ENCODE peak calls at places on chromosomes 6 and 20, in eight cellular contexts. K is mesenchymal stem cell; D is activated naive CD4-positive, alpha-beta T cell treated with anti-CD3 and anti-CD28 coated beads, Interleukin-2, amount 50 U/mL, for 16 hours; R is GDM1; C is activated CD8-positive, alpha-beta memory T cell treated with anti-CD3 and anti-CD28 coated beads, Interleukin-2, amount 10 ng/mL, durations not matched to agents 7 days and 5 days; X is AG09319; T is activated CD4-positive, alpha-beta T cell treated with anti-CD3 and anti-CD28 coated beads for 48 hours; J is iPS DF 6.9. G is an unnamed sample.

GRCh38 chr6:105600342-105601293 is 197.7 kb upstream of the PREP start:
- DNase-seq in R (no peak), T (no peak), K (peak; percentile 65), C (no peak), X (no peak), D (no peak), J (no peak), G (peak; percentile 82)

GRCh38 chr6:121403981-121404380 is 31.5 kb upstream of the GJA1 start:
- DNase-seq in X (no peak), J (no peak), C (no peak), D (no peak), T (no peak), K (no peak), R (no peak), G (no peak)

GRCh38 chr20:32891491-32891890 is 32.8 kb downstream of the EFCAB8 start:
- DNase-seq in D (no peak), K (no peak), J (no peak), C (no peak), X (no peak), T (no peak), R (no peak), G (no peak)

GRCh38 chr6:169993861-169994481 is 242.5 kb downstream of the ERMARD start:
- DNase-seq in X (no peak), C (peak; percentile 22), K (no peak), J (no peak), T (no peak), R (no peak), D (no peak), G (no peak)

GRCh38 chr6:89436226-89436625 is 3.3 kb downstream of the ANKRD6 start:
- DNase-seq in T (no peak), X (no peak), D (no peak), R (no peak), J (no peak), C (no peak), K (no peak), G (no peak)

GRCh38 chr20:34283844-34284243 is 19.3 kb downstream of the AHCY start:
- DNase-seq in J (no peak), C (no peak), D (no peak), K (no peak), R (no peak), X (no peak), T (no peak), G (no peak)

GRCh38 chr6:165439928-165440554 is 130.6 kb upstream of the C6orf118 start:
- DNase-seq in X (peak; percentile 3), C (no peak), K (peak; percentile 54), T (no peak), D (no peak), J (no peak), R (no peak), G (peak; percentile 69)

GRCh38 chr6:36999467-37000125 is 5.9 kb upstream of the FGD2 start:
- DNase-seq in D (no peak), C (no peak), R (no peak), J (no peak), X (no peak), T (no peak), K (no peak), G (no peak)

GRCh38 chr6:4903751-4904370 is 100.0 kb downstream of the RPP40 start:
- DNase-seq in C (no peak), D (no peak), J (no peak), T (no peak), R (no peak), X (no peak), K (no peak), G (peak; percentile 12)

GRCh38 chr6:169661357-169661756 is 40.5 kb downstream of the WDR27 start:
- DNase-seq in X (no peak), T (no peak), J (no peak), K (no peak), D (no peak), R (no peak), C (no peak), G (no peak)

GRCh38 chr6:141056945-141057635 is 1075.6 kb upstream of the GJE1 start:
- DNase-seq in R (no peak), X (no peak), D (no peak), C (no peak), T (no peak), J (no peak), K (peak; percentile 3), G (peak; percentile 95)

GRCh38 chr20:59222982-59223610 is 59.5 kb downstream of the ZNF831 start:
- DNase-seq in T (no peak), K (no peak), D (no peak), R (no peak), X (no peak), C (no peak), J (no peak), G (no peak)

GRCh38 chr6:20102674-20103073 is 109.6 kb downstream of the MBOAT1 start:
- DNase-seq in D (no peak), X (no peak), J (no peak), T (no peak), R (no peak), C (no peak), K (no peak), G (no peak)

GRCh38 chr20:32440069-32440757 is 82.1 kb downstream of the ASXL1 start:
- DNase-seq in X (no peak), R (no peak), D (no peak), K (no peak), T (no peak), J (no peak), C (peak; percentile 34), G (no peak)

GRCh38 chr6:90214461-90214860 is 82.2 kb downstream of the BACH2 start:
- DNase-seq in K (no peak), D (no peak), C (no peak), J (no peak), R (no peak), X (no peak), T (no peak), G (no peak)

GRCh38 chr6:135268263-135268662 is 87.2 kb downstream of the MYB start:
- DNase-seq in J (no peak), T (no peak), X (no peak), R (no peak), K (no peak), D (no peak), C (no peak), G (no peak)

GRCh38 chr6:29924731-29925130 is 17.6 kb upstream of the HLA-A start:
- DNase-seq in C (no peak), T (peak; percentile 45), J (no peak), X (no peak), D (peak; percentile 57), K (no peak), R (no peak), G (no peak)

GRCh38 chr6:68233623-68234022 is 401.5 kb upstream of the ADGRB3 start:
- DNase-seq in X (no peak), D (no peak), R (no peak), T (no peak), C (no peak), J (no peak), K (peak; percentile 62), G (peak; percentile 68)

GRCh38 chr20:58439974-58440767 is 51.1 kb downstream of the VAPB start:
- DNase-seq in T (no peak), K (peak; percentile 36), R (no peak), D (no peak), C (no peak), X (no peak), J (no peak), G (peak; percentile 53)

GRCh38 chr6:46452312-46452917 is 38.8 kb downstream of the RCAN2 start:
- DNase-seq in K (no peak), R (no peak), D (no peak), C (no peak), X (no peak), J (no peak), T (no peak), G (no peak)

GRCh38 chr6:122666418-122666817 is 56.2 kb downstream of the PKIB start:
- DNase-seq in X (no peak), C (no peak), D (no peak), R (no peak), J (no peak), T (no peak), K (no peak), G (no peak)

GRCh38 chr20:56974499-56975250 is 291.8 kb downstream of the BMP7 start:
- DNase-seq in X (peak; percentile 53), K (peak; percentile 64), J (peak; percentile 61), D (no peak), T (peak; percentile 41), R (no peak), C (peak; percentile 43), G (peak; percentile 3)

GRCh38 chr6:48067148-48067709 is 43.8 kb downstream of the PTCHD4 start:
- DNase-seq in C (no peak), T (no peak), X (no peak), J (no peak), K (no peak), R (no peak), D (no peak), G (peak; percentile 8)

GRCh38 chr6:227074-227782 is 65.1 kb upstream of the DUSP22 start:
- DNase-seq in K (no peak), R (no peak), C (no peak), D (no peak), T (peak; percentile 51), J (no peak), X (no peak), G (no peak)

GRCh38 chr6:116468293-116468692 is 7.1 kb downstream of the CALHM6 start:
- DNase-seq in T (no peak), R (no peak), D (no peak), X (no peak), J (no peak), K (no peak), C (no peak), G (no peak)

GRCh38 chr6:140661691-140662090 is 1287.2 kb upstream of the CITED2 start:
- DNase-seq in K (no peak), X (no peak), R (no peak), D (no peak), J (no peak), T (no peak), C (no peak), G (no peak)

GRCh38 chr20:59583428-59584277 is 20.7 kb upstream of the PHACTR3 start:
- DNase-seq in X (no peak), C (no peak), R (no peak), T (no peak), D (no peak), J (no peak), K (no peak), G (no peak)

GRCh38 chr20:50193169-50193850 is 2.7 kb downstream of the CEBPB start:
- DNase-seq in T (no peak), J (no peak), D (no peak), K (peak; percentile 41), X (no peak), C (peak; percentile 41), R (no peak), G (peak; percentile 62)

GRCh38 chr6:123316733-123317323 is 319.9 kb downstream of the TRDN start:
- DNase-seq in J (no peak), K (peak; percentile 12), D (no peak), T (no peak), C (no peak), X (no peak), R (no peak), G (peak; percentile 7)

GRCh38 chr6:91704531-91704930 is 1117.7 kb upstream of the MAP3K7 start:
- DNase-seq in R (no peak), K (peak; percentile 78), J (no peak), C (no peak), D (no peak), X (no peak), T (no peak), G (peak; percentile 68)

GRCh38 chr6:26400626-26401025 is 1.4 kb upstream of the BTN3A1 start:
- DNase-seq in J (no peak), R (peak; percentile 26), D (no peak), X (no peak), C (no peak), T (no peak), K (no peak), G (no peak)

GRCh38 chr20:3135507-3136070 is 24.1 kb downstream of the FASTKD5 start:
- DNase-seq in R (no peak), T (peak; percentile 21), X (no peak), C (no peak), D (no peak), K (no peak), J (no peak), G (peak; percentile 77)

GRCh38 chr20:39849664-39850063 is 839.4 kb downstream of the MAFB start:
- DNase-seq in D (no peak), X (peak; percentile 86), C (no peak), K (peak; percentile 46), J (no peak), R (no peak), T (no peak), G (peak; percentile 12)

GRCh38 chr6:167760979-167761793 is 65.5 kb upstream of the AFDN start:
- DNase-seq in J (no peak), X (no peak), K (peak; percentile 99), T (no peak), C (no peak), R (no peak), D (no peak), G (peak; percentile 9)

G was measured in amniotic epithelial cell.